ENCODE peak calls at places on chromosome 21, in six cellular contexts. R is breast epithelium, A is transverse colon, Y is spleen, U is H1, J is HepG2. P is an unnamed sample. For H3K4me1, the result is how much of the 10 kb centered on the place peaks cover.

GRCh38 chr21:8993284-8993942 is 1528.0 kb upstream of the TPTE start:
- DNase-seq in Y (no peak), U (no peak), A (no peak), R (no peak), J (peak), P (no peak)

GRCh38 chr21:45430521-45431501 is 25.8 kb downstream of the COL18A1 start:
- DNase-seq in Y (no peak), R (no peak), U (peak), J (peak), A (no peak), P (no peak)

GRCh38 chr21:24217141-24217540 is 1390.1 kb downstream of the MRPL39 start:
- DNase-seq in J (no peak), Y (no peak), U (no peak), R (no peak), A (no peak), P (no peak)

GRCh38 chr21:43772368-43772870 is 3.7 kb downstream of the CSTB start:
- DNase-seq in Y (no peak), R (no peak), J (no peak), U (no peak), A (no peak), P (no peak)

GRCh38 chr21:44527983-44528633 is 11.9 kb downstream of the KRTAP10-1 start:
- DNase-seq in Y (peak), U (no peak), J (no peak), A (no peak), R (peak), P (no peak)

GRCh38 chr21:46111857-46112730 is 14.2 kb downstream of the COL6A2 start:
- DNase-seq in R (peak), J (no peak), U (no peak), Y (peak), A (peak), P (no peak)

GRCh38 chr21:17441370-17441769 is 71.5 kb upstream of the CXADR start:
- DNase-seq in R (peak), A (peak), J (peak), U (no peak), Y (no peak), P (peak)

GRCh38 chr21:32278068-32278467 is 781 bp downstream of the MIS18A start:
- DNase-seq in J (no peak), R (no peak), A (no peak), Y (no peak), U (no peak), P (no peak)

GRCh38 chr21:40053007-40053406 is 185.8 kb downstream of the PCP4 start:
- DNase-seq in Y (no peak), U (no peak), A (peak), J (no peak), R (no peak), P (peak)

GRCh38 chr21:44378646-44379581 is 25.5 kb downstream of the TRPM2 start:
- DNase-seq in J (no peak), Y (no peak), U (no peak), A (no peak), R (no peak), P (no peak)

GRCh38 chr21:46154955-46155513 is 345 bp downstream of the FTCD start:
- DNase-seq in A (peak), J (no peak), R (peak), Y (no peak), U (no peak), P (no peak)

GRCh38 chr21:45618287-45618686 is 25.2 kb upstream of the PCBP3 start:
- DNase-seq in J (no peak), R (peak), A (no peak), U (no peak), Y (peak), P (no peak)

GRCh38 chr21:30612132-30612531 is 1.6 kb downstream of the KRTAP6-1 start:
- DNase-seq in J (no peak), U (no peak), R (no peak), A (no peak), Y (no peak), P (no peak)

GRCh38 chr21:43864806-43865470 is at the start of gene AGPAT3:
- DNase-seq in U (no peak), R (no peak), A (no peak), Y (peak), J (no peak), P (no peak)

GRCh38 chr21:28871388-28872015 is 121.2 kb downstream of the LTN1 start:
- DNase-seq in A (peak), J (no peak), Y (no peak), R (no peak), U (no peak), P (no peak)

GRCh38 chr21:14554948-14555347 is 8.8 kb upstream of the SAMSN1 start:
- DNase-seq in R (no peak), U (no peak), Y (no peak), A (no peak), J (no peak), P (no peak)

DNA sequence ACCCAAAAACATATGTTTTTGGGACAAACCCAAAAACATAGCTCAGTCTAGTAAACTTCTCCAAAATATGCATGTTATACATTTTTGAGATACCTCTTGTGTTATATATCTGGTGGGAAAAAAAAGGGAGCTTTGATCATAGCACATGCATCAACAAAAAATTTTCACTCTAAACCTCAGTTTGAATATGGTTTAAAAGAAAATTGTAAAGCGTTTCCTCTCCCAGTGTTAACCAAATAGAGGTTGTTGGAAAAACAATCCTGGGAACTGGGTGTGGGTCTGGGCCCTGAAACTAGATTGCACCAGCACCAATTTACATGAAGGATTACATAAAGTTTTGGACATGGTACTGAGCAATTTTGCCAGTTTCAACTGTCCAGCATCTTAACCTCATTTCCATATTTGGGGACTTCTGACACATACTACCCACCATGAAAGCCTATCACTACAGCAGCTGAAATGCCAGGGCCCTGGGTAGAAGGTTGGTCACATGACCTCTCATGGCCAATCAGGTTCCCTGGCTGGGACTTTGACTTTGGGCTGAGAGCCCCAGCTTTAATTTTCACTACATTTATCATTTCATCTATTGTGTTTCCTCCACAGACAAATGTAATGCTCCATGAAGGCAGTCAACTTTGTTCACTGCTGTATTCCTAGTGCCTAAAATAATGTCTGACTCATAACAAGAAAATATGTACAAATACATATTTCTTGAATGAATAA is 150.7 kb downstream of the SETD4 start:
- DNase-seq in U (no peak), J (no peak), A (no peak), Y (no peak), R (no peak), P (no peak)
- H3K4me1 ChIP-seq in U (under half), J (under half), A (under half), Y (under half), R (under half), P (under half)

GRCh38 chr21:37367758-37368535 is 1.4 kb downstream of the DYRK1A start:
- DNase-seq in U (no peak), R (no peak), Y (peak), J (no peak), A (peak), P (peak)

GRCh38 chr21:37370152-37371040 is 3.8 kb downstream of the DYRK1A start:
- DNase-seq in R (no peak), A (no peak), Y (no peak), U (no peak), J (no peak), P (no peak)

GRCh38 chr21:37369307-37369854 is 2.8 kb downstream of the DYRK1A start:
- DNase-seq in R (no peak), J (no peak), Y (no peak), A (no peak), U (no peak), P (no peak)

GRCh38 chr21:37367301-37367757 is 756 bp downstream of the DYRK1A start:
- DNase-seq in U (no peak), A (peak), Y (peak), J (no peak), R (no peak), P (no peak)

GRCh38 chr21:37368536-37369279 is 2.1 kb downstream of the DYRK1A start:
- DNase-seq in Y (no peak), J (no peak), R (no peak), A (no peak), U (no peak), P (no peak)
- TF ChIP-seq POLR2A in Y (no peak), J (no peak), R (no peak), A (no peak), U (no peak), P (no peak)

GRCh38 chr21:26840912-26841311 is 4.3 kb downstream of the ADAMTS1 start:
- DNase-seq in U (no peak), A (no peak), J (no peak), Y (no peak), R (no peak), P (no peak)
- TF ChIP-seq POLR2AphosphoS5 in U (no peak), A (peak), J (no peak), Y (no peak), R (peak), P (no peak)

GRCh38 chr21:33658919-33659318 is 16.6 kb downstream of the ITSN1 start:
- DNase-seq in Y (no peak), J (no peak), R (no peak), A (no peak), U (no peak), P (no peak)
- H3K4me1 ChIP-seq in Y (half or more), J (under half), R (under half), A (under half), U (under half), P (under half)

DNA sequence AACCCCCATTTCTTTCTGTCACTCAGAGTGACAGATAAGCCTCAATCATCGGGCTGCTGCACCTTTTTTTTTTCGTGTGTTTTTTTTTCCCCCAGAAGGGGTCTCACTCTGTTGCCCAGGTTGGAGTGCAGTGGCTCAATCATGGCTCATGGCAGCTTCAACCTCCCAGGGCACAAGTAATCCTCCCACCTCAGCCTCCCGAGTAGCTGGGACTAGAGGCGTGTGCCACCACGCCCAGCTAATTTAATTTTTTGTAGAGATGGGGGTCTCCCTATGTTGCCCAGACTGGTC is 1.2 kb upstream of the TMPRSS2 start:
- DNase-seq in Y (no peak), U (no peak), A (no peak), R (no peak), J (no peak), P (no peak)
- TF ChIP-seq POLR2A in Y (no peak), U (no peak), A (no peak), R (no peak), J (no peak), P (no peak)

DNA sequence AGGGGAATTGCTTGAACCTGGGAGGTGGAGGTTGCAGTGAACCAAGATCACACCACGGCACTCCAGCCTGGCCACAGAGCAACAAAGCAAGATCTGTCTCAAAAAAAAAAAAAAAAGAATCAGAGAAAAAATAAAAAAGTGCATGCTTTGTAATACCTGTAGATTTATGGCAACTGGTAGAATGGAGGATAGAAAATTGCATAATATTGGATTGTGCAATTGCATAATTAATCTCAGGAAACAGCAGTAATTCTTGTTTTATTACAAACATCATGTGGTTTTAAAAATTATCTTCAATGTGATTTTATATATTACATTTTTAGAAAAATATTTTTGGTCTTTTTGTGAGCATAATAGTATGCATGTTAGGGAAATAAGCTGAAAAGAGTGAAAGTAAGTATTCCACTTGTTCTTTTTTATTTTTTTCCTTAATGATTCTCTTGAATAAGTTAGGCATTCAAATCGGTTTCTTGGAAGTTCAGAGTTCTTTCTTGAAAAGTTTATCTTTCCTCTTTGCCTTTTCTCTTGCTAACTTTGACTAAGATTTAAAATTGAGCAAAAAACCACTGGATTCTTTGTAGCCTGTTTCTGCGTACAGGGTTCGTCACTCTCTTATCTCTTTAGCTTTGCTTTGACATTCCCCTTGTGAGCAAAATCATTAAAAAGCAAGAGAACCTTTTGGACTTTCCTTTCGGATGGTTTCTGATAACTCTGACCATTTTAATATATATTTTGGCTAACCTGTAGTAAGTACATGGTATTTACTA is 127.5 kb upstream of the ADAMTS5 start:
- DNase-seq in J (no peak), Y (no peak), A (no peak), U (no peak), R (no peak), P (no peak)
- TF ChIP-seq POLR2AphosphoS5 in J (no peak), Y (no peak), A (no peak), U (no peak), R (no peak), P (no peak)

GRCh38 chr21:42233067-42233981 is 14.4 kb downstream of the ABCG1 start:
- DNase-seq in Y (peak), U (no peak), A (peak), R (no peak), J (peak), P (peak)

GRCh38 chr21:42230636-42231035 is 11.7 kb downstream of the ABCG1 start:
- DNase-seq in Y (no peak), U (no peak), J (no peak), R (no peak), A (no peak), P (no peak)

GRCh38 chr21:42232176-42232825 is 13.4 kb downstream of the ABCG1 start:
- DNase-seq in R (no peak), U (no peak), J (no peak), Y (peak), A (no peak), P (no peak)

GRCh38 chr21:42229676-42230075 is 10.7 kb downstream of the ABCG1 start:
- DNase-seq in A (no peak), U (no peak), Y (no peak), R (no peak), J (no peak), P (no peak)

GRCh38 chr21:42231761-42232160 is 12.8 kb downstream of the ABCG1 start:
- DNase-seq in J (no peak), R (no peak), A (no peak), Y (peak), U (no peak), P (no peak)
- H3K4me1 ChIP-seq in J (under half), R (under half), A (half or more), Y (half or more), U (under half), P (under half)

GRCh38 chr21:41445465-41445862 is 19.4 kb downstream of the MX1 start:
- DNase-seq in J (no peak), U (no peak), R (peak), Y (peak), A (peak), P (no peak)

GRCh38 chr21:41444703-41445464 is 18.8 kb downstream of the MX1 start:
- DNase-seq in A (peak), J (no peak), R (peak), Y (peak), U (no peak), P (no peak)

GRCh38 chr21:41443562-41443961 is 17.5 kb downstream of the MX1 start:
- DNase-seq in Y (peak), R (peak), A (no peak), U (no peak), J (no peak), P (no peak)

GRCh38 chr21:41441546-41441945 is 15.5 kb downstream of the MX1 start:
- DNase-seq in R (peak), Y (no peak), U (no peak), J (no peak), A (no peak), P (no peak)

DNA sequence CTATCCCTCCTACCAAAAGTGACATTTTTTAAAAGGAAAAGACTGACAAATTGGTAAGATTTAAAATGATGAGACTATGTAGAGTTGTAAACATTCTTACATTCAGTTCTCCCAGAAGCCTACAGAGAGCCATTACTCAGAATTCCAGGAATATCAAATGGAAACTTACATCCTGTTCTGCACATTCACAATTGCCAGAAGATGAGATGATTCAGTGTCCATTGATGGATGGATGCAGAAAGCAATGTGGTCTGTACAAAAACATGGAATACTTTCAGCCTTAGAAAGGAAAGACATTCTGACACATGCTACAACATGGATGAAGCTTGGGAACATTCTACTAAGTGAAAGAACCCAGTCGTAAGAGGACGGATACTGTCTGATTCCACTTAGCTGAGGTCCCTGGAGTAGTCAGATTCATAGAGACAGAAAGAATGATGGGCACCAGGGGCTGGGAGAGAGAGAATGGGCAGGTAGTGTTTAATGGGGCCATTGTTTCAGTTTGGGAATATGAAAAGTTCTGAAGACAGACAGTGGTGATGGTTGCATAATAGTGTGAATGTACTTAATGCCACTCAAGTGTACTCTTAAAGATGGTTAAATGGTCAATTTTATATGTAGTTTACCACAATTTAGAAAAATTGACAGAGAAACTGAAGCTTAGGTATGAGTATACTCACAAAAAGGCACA is 16.6 kb downstream of the MX1 start:
- DNase-seq in R (peak), A (no peak), Y (no peak), U (no peak), J (no peak), P (no peak)
- TF ChIP-seq POLR2A in R (no peak), A (no peak), Y (no peak), U (no peak), J (no peak), P (no peak)

GRCh38 chr21:39014751-39015150 is 168.5 kb downstream of the PSMG1 start:
- DNase-seq in Y (no peak), J (no peak), U (no peak), R (no peak), A (no peak), P (no peak)
- TF ChIP-seq POLR2AphosphoS5 in Y (no peak), J (no peak), U (no peak), R (no peak), A (no peak), P (no peak)

GRCh38 chr21:42040411-42041180 is 30.4 kb upstream of the ZBTB21 start:
- DNase-seq in Y (peak), J (peak), U (no peak), R (no peak), A (no peak), P (no peak)

GRCh38 chr21:42038393-42038792 is 28.2 kb upstream of the ZBTB21 start:
- DNase-seq in J (no peak), A (no peak), U (no peak), R (no peak), Y (peak), P (no peak)

GRCh38 chr21:42038826-42039425 is 28.8 kb upstream of the ZBTB21 start:
- DNase-seq in A (no peak), Y (peak), U (no peak), R (no peak), J (no peak), P (no peak)

GRCh38 chr21:42039911-42040351 is 29.8 kb upstream of the ZBTB21 start:
- DNase-seq in U (no peak), A (no peak), J (no peak), Y (peak), R (no peak), P (no peak)

GRCh38 chr21:42039470-42039901 is 29.3 kb upstream of the ZBTB21 start:
- DNase-seq in Y (peak), U (no peak), R (no peak), A (no peak), J (no peak), P (peak)
- H3K4me1 ChIP-seq in Y (under half), U (under half), R (under half), A (under half), J (under half), P (under half)